ENCODE peak calls at places on chromosomes 2 and 18, in seven cellular contexts. I, G, N, L, H, E and Y are unnamed samples.
A peak's percentile ranks its signal among the peaks of the same experiment; 100 is the strongest.

GRCh38 chr2:145755019-145755837 is 1235.3 kb upstream of the ZEB2 start:
- DNase-seq in I (no peak), G (no peak), N (no peak), L (no peak), H (no peak), E (no peak), Y (no peak)

GRCh38 chr18:27605107-27605834 is 420.2 kb upstream of the CHST9 start:
- DNase-seq in I (no peak), G (peak; percentile 94), N (peak; percentile 35), L (peak; percentile 83), H (no peak), E (no peak), Y (no peak)

GRCh38 chr18:66873899-66874298 is 270.0 kb upstream of the CDH19 start:
- DNase-seq in I (no peak), G (no peak), N (no peak), L (no peak), H (no peak), E (no peak), Y (no peak)

GRCh38 chr2:165224941-165225340 is 14.3 kb upstream of the SCN2A start:
- DNase-seq in I (no peak), G (no peak), N (no peak), L (no peak), H (no peak), E (no peak), Y (no peak)

GRCh38 chr2:235851841-235852527 is 316.2 kb downstream of the GBX2 start:
- DNase-seq in I (no peak), G (peak; percentile 28), N (no peak), L (no peak), H (no peak), E (no peak), Y (no peak)

GRCh38 chr2:15316370-15316814 is 244.7 kb downstream of the NBAS start:
- DNase-seq in I (no peak), G (peak; percentile 27), N (no peak), L (no peak), H (peak; percentile 58), E (no peak), Y (no peak)

GRCh38 chr2:9539530-9539929 is 16.1 kb downstream of the ADAM17 start:
- DNase-seq in I (no peak), G (no peak), N (no peak), L (no peak), H (no peak), E (no peak), Y (no peak)

GRCh38 chr2:28510184-28510583 is 14.3 kb downstream of the PLB1 start:
- DNase-seq in I (peak; percentile 88), G (no peak), N (no peak), L (no peak), H (no peak), E (no peak), Y (no peak)

GRCh38 chr2:200765139-200765951 is 46.4 kb upstream of the BZW1 start:
- DNase-seq in I (no peak), G (no peak), N (peak; percentile 84), L (peak; percentile 93), H (no peak), E (no peak), Y (no peak)

DNA sequence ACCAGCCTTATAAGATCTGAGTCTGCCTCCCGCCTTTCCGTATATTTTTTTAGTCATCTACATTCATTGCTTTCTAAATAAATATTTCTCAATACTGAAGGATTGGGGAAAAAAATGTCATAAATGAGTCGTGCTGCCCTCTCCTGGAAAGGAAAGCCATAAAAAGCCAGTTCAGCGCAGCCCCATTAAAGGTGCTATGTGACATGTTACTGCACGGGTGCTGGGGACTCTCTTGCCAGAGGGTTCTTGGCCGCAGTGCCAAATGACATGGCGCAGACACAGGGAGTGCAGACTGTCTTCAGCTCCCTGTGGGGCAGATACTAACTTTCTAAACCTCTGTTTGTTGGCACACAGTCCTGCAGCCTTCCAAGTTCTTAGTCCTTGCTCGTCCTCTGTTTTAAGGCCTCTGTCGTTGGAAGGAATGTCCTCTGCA is 53.7 kb upstream of the MAP3K20 start:
- DNase-seq in I (no peak), G (peak; percentile 35), N (peak; percentile 41), L (peak; percentile 77), H (no peak), E (no peak), Y (no peak)
- TF ChIP-seq CTCF in I (peak; percentile 23), G (peak; percentile 42), N (peak; percentile 46), L (peak; percentile 59), H (no peak), E (peak; percentile 42), Y (peak; percentile 51)

GRCh38 chr2:233413046-233413445 is 58.8 kb downstream of the DGKD start:
- DNase-seq in I (no peak), G (no peak), N (no peak), L (peak; percentile 35), H (no peak), E (no peak), Y (no peak)

GRCh38 chr2:233413529-233414272 is 59.4 kb downstream of the DGKD start:
- DNase-seq in I (no peak), G (no peak), N (peak; percentile 89), L (peak; percentile 84), H (peak; percentile 84), E (peak; percentile 87), Y (no peak)

GRCh38 chr2:233414777-233415570 is 60.7 kb downstream of the DGKD start:
- DNase-seq in I (no peak), G (no peak), N (peak; percentile 79), L (peak; percentile 82), H (no peak), E (no peak), Y (peak; percentile 53)

GRCh38 chr2:233412405-233412804 is 58.1 kb downstream of the DGKD start:
- DNase-seq in I (no peak), G (no peak), N (no peak), L (peak; percentile 63), H (no peak), E (no peak), Y (no peak)

GRCh38 chr2:233414273-233414654 is 60.0 kb downstream of the DGKD start:
- DNase-seq in I (no peak), G (no peak), N (no peak), L (peak; percentile 10), H (no peak), E (no peak), Y (peak; percentile 48)
- TF ChIP-seq CTCF in I (no peak), G (no peak), N (no peak), L (no peak), H (no peak), E (no peak), Y (no peak)

DNA sequence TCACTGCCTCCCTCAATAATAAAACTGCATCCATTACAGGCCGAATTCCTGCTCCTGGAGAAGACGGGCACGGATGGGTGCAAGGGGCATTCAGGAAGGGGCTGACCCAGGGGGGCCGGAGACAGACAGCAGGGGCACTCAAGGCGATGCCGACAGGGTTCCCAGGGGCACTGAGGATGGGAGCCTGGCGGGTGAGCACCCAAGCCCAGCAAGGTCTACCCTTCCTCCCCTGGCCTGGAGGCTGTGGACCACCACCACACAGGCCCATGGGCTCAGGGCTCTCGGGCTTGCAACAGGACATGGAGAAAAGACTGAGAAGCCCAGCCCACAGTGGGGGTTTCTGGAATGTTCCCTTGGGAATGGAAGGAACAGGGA is 104.7 kb upstream of the ODC1 start:
- DNase-seq in I (no peak), G (no peak), N (no peak), L (no peak), H (peak; percentile 38), E (peak; percentile 53), Y (no peak)
- TF ChIP-seq CTCF in I (no peak), G (no peak), N (no peak), L (no peak), H (no peak), E (no peak), Y (no peak)

DNA sequence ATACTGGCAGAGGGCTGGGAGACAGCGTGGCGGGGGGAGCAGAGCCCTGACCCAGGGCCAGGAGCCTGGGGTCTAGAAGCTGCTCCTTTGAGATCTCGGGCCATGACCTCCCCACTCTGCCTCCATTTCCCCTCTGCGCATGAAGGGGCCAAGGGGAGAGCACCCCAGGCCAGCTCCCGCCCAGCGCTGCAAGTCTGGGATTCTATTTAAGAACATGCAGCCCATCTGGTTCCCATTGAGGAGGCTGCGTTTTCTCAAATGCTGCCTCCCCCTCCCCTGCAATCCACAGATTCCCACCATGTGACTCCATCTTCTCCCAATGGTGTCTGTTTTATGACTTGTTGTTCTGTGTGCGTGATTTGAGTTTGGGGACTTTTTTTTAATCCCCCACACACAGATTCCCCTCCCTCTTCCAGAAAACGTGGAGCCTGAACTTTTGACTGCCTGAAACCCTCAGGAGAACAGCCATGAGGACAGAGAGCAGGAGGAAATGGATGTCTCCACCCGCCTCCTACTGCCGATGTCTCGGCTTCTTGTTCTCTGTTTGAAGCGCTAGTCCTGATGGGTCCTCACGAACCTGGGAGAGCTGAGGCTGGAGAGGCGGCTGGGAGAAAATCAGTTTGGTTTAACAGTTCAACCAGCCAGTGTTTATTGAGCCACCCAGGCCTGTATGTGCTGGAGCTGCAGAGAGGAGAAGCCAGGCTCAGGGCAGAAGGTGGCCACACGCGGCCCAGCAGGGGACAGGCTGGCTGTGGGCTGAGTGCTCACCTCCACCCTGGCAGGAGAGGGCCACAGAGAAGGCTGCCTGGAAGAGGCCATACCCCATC is 202.3 kb downstream of the CYP26B1 start:
- DNase-seq in I (no peak), G (no peak), N (no peak), L (no peak), H (no peak), E (peak; percentile 48), Y (peak; percentile 67)
- TF ChIP-seq CTCF in I (no peak), G (no peak), N (no peak), L (no peak), H (no peak), E (no peak), Y (no peak)

GRCh38 chr2:63840081-63840784 is 1.5 kb upstream of the UGP2 start:
- DNase-seq in I (no peak), G (peak; percentile 93), N (peak; percentile 12), L (peak; percentile 26), H (no peak), E (no peak), Y (no peak)

GRCh38 chr2:63842149-63843061 is 709 bp downstream of the UGP2 start:
- DNase-seq in I (no peak), G (no peak), N (peak; percentile 31), L (peak; percentile 70), H (peak; percentile 76), E (peak; percentile 66), Y (no peak)

GRCh38 chr2:63840785-63841253 is 877 bp upstream of the UGP2 start:
- DNase-seq in I (peak; percentile 99), G (peak; percentile 99), N (peak; percentile 97), L (peak; percentile 99), H (peak; percentile 100), E (peak; percentile 99), Y (peak; percentile 98)

GRCh38 chr2:63843093-63843492 is 1.4 kb downstream of the UGP2 start:
- DNase-seq in I (no peak), G (no peak), N (no peak), L (no peak), H (no peak), E (no peak), Y (no peak)

DNA sequence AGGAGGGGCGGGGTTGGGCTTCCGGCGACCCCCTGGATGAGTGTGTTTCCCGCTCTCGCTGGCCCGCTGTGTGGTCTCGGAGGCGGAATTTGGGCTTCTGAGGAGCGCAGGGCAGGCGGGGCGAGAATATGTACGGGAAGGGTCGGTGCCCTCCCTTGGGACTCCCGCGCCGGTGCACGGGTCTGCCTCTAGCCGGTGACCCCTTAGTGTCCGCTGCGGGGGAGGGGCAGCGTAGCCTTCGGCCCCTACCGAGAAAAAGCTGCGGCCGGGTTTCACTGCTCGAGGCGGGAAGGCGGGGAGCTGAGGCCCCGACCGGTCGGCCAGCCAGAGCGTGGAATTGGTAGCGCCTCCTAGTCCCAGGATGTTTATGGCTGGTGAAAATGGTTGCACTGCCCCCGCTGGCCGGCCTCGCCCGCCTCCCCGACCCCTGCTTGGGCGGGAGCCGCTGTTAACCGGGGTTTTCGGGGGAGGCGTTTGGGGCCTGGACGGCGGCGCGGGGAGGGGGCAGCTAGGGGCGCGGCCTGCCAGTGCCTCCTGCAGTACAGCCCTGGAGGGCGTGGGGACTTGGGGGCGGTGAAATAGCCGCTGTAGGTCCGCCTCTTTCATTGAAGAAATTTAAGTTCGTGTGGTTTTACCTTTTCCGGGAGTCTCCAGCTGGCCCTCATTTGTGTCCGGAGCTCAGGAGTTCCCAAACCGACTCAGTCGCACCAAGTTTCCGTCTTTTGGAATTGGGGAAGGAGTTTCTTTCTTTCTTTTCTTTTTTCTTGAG is at the start of gene UGP2:
- DNase-seq in I (peak; percentile 95), G (peak; percentile 96), N (peak; percentile 79), L (peak; percentile 93), H (peak; percentile 98), E (peak; percentile 95), Y (peak; percentile 89)
- TF ChIP-seq CTCF in I (no peak), G (peak; percentile 29), N (peak; percentile 23), L (peak; percentile 16), H (no peak), E (peak; percentile 29), Y (no peak)